ENCODE peak calls at places on chromosome 22, in six cellular contexts. I, F, R, S, E and K are unnamed samples.
A peak's percentile ranks its signal among the peaks of the same experiment; 100 is the strongest.

GRCh38 chr22:28402066-28402465 is 277.6 kb downstream of the TTC28 start:
- DNase-seq in R (no peak), F (no peak), I (no peak), E (no peak), S (no peak), K (no peak)

GRCh38 chr22:27541831-27542230 is 259.7 kb downstream of the MN1 start:
- DNase-seq in F (no peak), R (no peak), S (no peak), I (no peak), E (no peak), K (no peak)

GRCh38 chr22:44088976-44089570 is 65.0 kb downstream of the PARVB start:
- DNase-seq in R (no peak), I (no peak), F (peak; percentile 37), S (no peak), E (no peak), K (peak; percentile 22)

GRCh38 chr22:30425616-30426394 is at the start of gene MTFP1:
- DNase-seq in I (peak; percentile 89), E (peak; percentile 66), S (peak; percentile 56), F (peak; percentile 39), R (no peak), K (peak; percentile 72)

GRCh38 chr22:37379085-37379484 is 48.2 kb downstream of the ELFN2 start:
- DNase-seq in R (no peak), S (no peak), E (no peak), F (no peak), I (no peak), K (no peak)

GRCh38 chr22:44729391-44730012 is 22.9 kb upstream of the ARHGAP8 start:
- DNase-seq in E (no peak), F (no peak), S (no peak), R (no peak), I (peak; percentile 88), K (no peak)

GRCh38 chr22:40928657-40929056 is 22.5 kb upstream of the RBX1 start:
- DNase-seq in I (no peak), F (no peak), E (no peak), S (no peak), R (no peak), K (no peak)

GRCh38 chr22:17930455-17931313 is 93.7 kb downstream of the MICAL3 start:
- DNase-seq in F (no peak), E (peak; percentile 17), S (no peak), R (no peak), I (no peak), K (no peak)

GRCh38 chr22:44312766-44313165 is at the start of gene SHISAL1:
- DNase-seq in S (no peak), E (no peak), F (no peak), I (no peak), R (no peak), K (no peak)

GRCh38 chr22:36797334-36797733 is 19.5 kb downstream of the PVALB start:
- DNase-seq in R (no peak), S (no peak), E (no peak), I (no peak), F (no peak), K (no peak)

GRCh38 chr22:40958329-40958728 is 7.2 kb downstream of the RBX1 start:
- DNase-seq in S (no peak), E (no peak), R (no peak), I (no peak), F (no peak), K (no peak)

GRCh38 chr22:29359469-29359868 is 28.9 kb downstream of the AP1B1 start:
- DNase-seq in S (no peak), E (peak; percentile 70), R (peak; percentile 16), F (no peak), I (peak; percentile 79), K (peak; percentile 57)

GRCh38 chr22:40238425-40239344 is 61.0 kb downstream of the TNRC6B start:
- DNase-seq in S (no peak), R (no peak), I (no peak), F (peak; percentile 64), E (peak; percentile 33), K (no peak)

GRCh38 chr22:23840026-23840425 is 1.2 kb upstream of the DERL3 start:
- DNase-seq in E (no peak), F (no peak), I (no peak), S (no peak), R (no peak), K (no peak)

GRCh38 chr22:37416806-37417205 is 10.5 kb downstream of the ELFN2 start:
- DNase-seq in F (no peak), R (no peak), I (no peak), S (no peak), E (no peak), K (no peak)

GRCh38 chr22:30212363-30212995 is 34.1 kb downstream of the LIF start:
- DNase-seq in F (peak; percentile 95), R (peak; percentile 93), S (no peak), E (peak; percentile 87), I (peak; percentile 83), K (peak; percentile 29)

GRCh38 chr22:41367680-41368542 is 13.8 kb upstream of the TEF start:
- DNase-seq in R (no peak), S (no peak), E (peak; percentile 49), F (peak; percentile 74), I (no peak), K (peak; percentile 30)

GRCh38 chr22:24175160-24175808 is 6.0 kb upstream of the SUSD2 start:
- DNase-seq in F (peak; percentile 61), R (peak; percentile 31), S (peak; percentile 82), I (peak; percentile 93), E (peak; percentile 83), K (peak; percentile 85)

GRCh38 chr22:40323681-40324083 is 22.6 kb upstream of the ADSL start:
- DNase-seq in S (no peak), E (no peak), F (no peak), R (no peak), I (no peak), K (no peak)

GRCh38 chr22:37491106-37491505 is 4.9 kb upstream of the MFNG start:
- DNase-seq in E (no peak), F (no peak), S (no peak), R (no peak), I (no peak), K (no peak)

GRCh38 chr22:31577711-31578110 is 81.4 kb downstream of the SFI1 start:
- DNase-seq in E (no peak), S (no peak), I (no peak), R (no peak), F (no peak), K (no peak)

GRCh38 chr22:46678003-46678657 is 57.9 kb downstream of the GRAMD4 start:
- DNase-seq in S (no peak), F (no peak), I (no peak), R (no peak), E (no peak), K (no peak)

GRCh38 chr22:46678785-46679700 is 58.9 kb downstream of the GRAMD4 start:
- DNase-seq in I (no peak), R (no peak), S (no peak), F (no peak), E (no peak), K (no peak)

GRCh38 chr22:46682011-46682731 is 55.9 kb downstream of the CERK start:
- DNase-seq in I (no peak), E (no peak), S (no peak), F (no peak), R (no peak), K (no peak)

GRCh38 chr22:46679711-46680269 is 58.3 kb downstream of the CERK start:
- DNase-seq in R (no peak), S (no peak), E (no peak), I (no peak), F (no peak), K (no peak)

GRCh38 chr22:46681010-46681409 is 57.0 kb downstream of the CERK start:
- DNase-seq in F (no peak), S (peak; percentile 65), R (no peak), I (no peak), E (no peak), K (no peak)
- TF ChIP-seq POLR2AphosphoS5 in F (no peak), S (no peak), R (no peak), I (peak; percentile 44), E (no peak), K (no peak)

GRCh38 chr22:22835892-22836291 is 51.7 kb upstream of the IGLL5 start:
- DNase-seq in R (no peak), I (no peak), E (no peak), F (no peak), S (no peak), K (no peak)

GRCh38 chr22:22836635-22837034 is 51.0 kb upstream of the IGLL5 start:
- DNase-seq in I (no peak), E (no peak), S (no peak), F (no peak), R (no peak), K (no peak)

GRCh38 chr22:22834204-22834603 is 53.4 kb upstream of the IGLL5 start:
- DNase-seq in F (no peak), E (no peak), S (no peak), I (no peak), R (no peak), K (no peak)

GRCh38 chr22:22834783-22835182 is 52.8 kb upstream of the IGLL5 start:
- DNase-seq in I (no peak), R (no peak), F (no peak), E (no peak), S (no peak), K (no peak)

DNA sequence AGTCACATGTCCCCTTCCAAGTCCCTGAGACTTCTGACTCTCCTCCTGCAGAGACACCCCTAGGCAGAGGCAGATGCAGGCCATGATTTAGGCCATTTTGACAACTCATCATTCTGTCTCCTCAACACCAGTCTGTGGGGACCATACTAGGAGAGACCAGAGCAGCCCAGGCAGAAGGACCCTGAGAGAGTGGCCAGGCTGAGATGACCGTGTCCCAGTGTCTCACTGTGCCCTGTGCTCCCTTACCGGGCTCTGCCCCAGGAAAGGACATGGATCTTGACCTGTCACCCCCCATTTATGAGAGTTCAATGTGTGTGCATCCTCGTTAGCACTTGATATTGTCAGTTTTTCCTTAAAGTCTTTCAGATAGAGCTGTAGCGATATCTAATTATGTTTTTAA is 52.4 kb upstream of the IGLL5 start:
- DNase-seq in E (no peak), R (no peak), I (no peak), S (no peak), F (no peak), K (no peak)
- TF ChIP-seq POLR2AphosphoS5 in E (no peak), R (no peak), I (no peak), S (no peak), F (no peak), K (no peak)

DNA sequence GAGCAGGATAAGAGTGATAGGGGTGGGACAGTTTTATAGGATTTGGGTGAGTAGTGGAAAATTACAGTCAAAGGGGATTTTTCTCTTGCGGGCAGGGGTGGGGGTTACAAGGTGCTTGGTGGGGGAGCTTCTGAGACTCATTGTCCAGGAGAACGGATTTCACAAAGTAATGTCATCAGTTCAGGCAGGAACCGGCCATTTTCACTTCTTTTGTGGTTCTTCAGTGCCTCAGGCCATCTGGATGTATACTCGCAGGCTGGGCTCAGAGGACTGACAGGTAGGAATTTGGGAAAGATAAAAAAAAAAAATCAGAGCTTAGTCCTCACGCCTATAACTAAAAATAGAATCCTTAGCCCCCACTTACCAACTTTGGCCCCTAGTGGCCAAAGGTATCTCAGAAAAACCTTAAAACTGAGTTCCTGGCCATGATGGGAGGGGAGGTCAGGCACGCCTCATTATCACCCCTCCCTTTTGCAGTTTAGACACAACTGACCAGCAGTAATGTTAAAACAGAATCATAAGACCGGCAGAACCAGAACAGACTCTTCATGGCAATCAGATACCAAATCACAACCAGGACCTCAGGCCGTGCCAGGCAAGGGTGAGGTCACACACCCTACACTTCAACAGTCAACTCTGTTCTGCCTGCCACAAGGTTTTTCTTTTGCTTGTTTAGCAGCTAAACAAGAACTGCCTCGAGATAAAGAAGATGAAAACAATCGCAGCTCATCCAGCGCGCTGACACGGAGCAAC is 8.9 kb upstream of the APOBEC3G start:
- DNase-seq in R (no peak), S (no peak), F (no peak), E (no peak), I (no peak), K (no peak)
- TF ChIP-seq POLR2AphosphoS5 in R (no peak), S (no peak), F (no peak), E (no peak), I (no peak), K (no peak)

GRCh38 chr22:35457729-35458546 is 58.0 kb downstream of the MCM5 start:
- DNase-seq in S (no peak), F (no peak), R (no peak), I (no peak), E (no peak), K (no peak)
- TF ChIP-seq POLR2AphosphoS5 in S (no peak), F (no peak), R (no peak), I (no peak), E (no peak), K (no peak)